ENCODE peak calls at places on chromosomes 16 and 17, in six cellular contexts. Y, B, W, M, O and N are unnamed samples.

GRCh38 chr17:64200080-64201042 is 62.7 kb downstream of the TEX2 start:
- DNase-seq in Y (no peak), B (no peak), W (no peak), M (no peak), O (no peak), N (no peak)

GRCh38 chr17:72734611-72735010 is 357.9 kb downstream of the SLC39A11 start:
- DNase-seq in Y (no peak), B (no peak), W (no peak), M (no peak), O (no peak), N (no peak)

GRCh38 chr17:83057793-83058477 is 21.5 kb upstream of the METRNL start:
- DNase-seq in Y (no peak), B (no peak), W (no peak), M (no peak), O (no peak), N (no peak)

GRCh38 chr16:17463335-17463734 is 7.4 kb downstream of the XYLT1 start:
- DNase-seq in Y (no peak), B (no peak), W (no peak), M (no peak), O (no peak), N (no peak)

GRCh38 chr16:85126731-85127662 is 14.7 kb upstream of the CIBAR2 start:
- DNase-seq in Y (peak), B (no peak), W (peak), M (no peak), O (peak), N (peak)

GRCh38 chr17:17959520-17960361 is 12.5 kb downstream of the TOM1L2 start:
- DNase-seq in Y (no peak), B (no peak), W (peak), M (no peak), O (no peak), N (no peak)

GRCh38 chr16:79843631-79844043 is 243.1 kb upstream of the MAF start:
- DNase-seq in Y (no peak), B (no peak), W (peak), M (no peak), O (no peak), N (no peak)

GRCh38 chr17:64006361-64007088 is 8.4 kb downstream of the PRR29 start:
- DNase-seq in Y (no peak), B (no peak), W (no peak), M (no peak), O (no peak), N (no peak)

GRCh38 chr16:588639-588888 is 1.3 kb upstream of the RAB40C start:
- DNase-seq in Y (no peak), B (peak), W (peak), M (no peak), O (no peak), N (no peak)